ENCODE peak calls at places on chromosomes 2 and 18, in nine cellular contexts. W is tibial nerve, V is astrocyte of the spinal cord, G is epithelial cell of esophagus, K is uterus, L is MM.1S, Y is GM13976, N is left lung, B is RWPE1. S is an unnamed sample.

GRCh38 chr18:77572537-77572936 is 322.9 kb downstream of the GALR1 start:
- DNase-seq in W (no peak), V (no peak), G (no peak), K (no peak), L (no peak), Y (no peak), N (no peak), B (no peak), S (no peak)

GRCh38 chr2:168798076-168798887 is 4.2 kb upstream of the NOSTRIN start:
- DNase-seq in W (no peak), V (no peak), G (no peak), K (no peak), L (no peak), Y (no peak), N (no peak), B (no peak), S (no peak)

GRCh38 chr2:233350708-233351107 is 3.6 kb upstream of the DGKD start:
- DNase-seq in W (no peak), V (peak; percentile 87), G (peak; percentile 95), K (peak; percentile 38), L (no peak), Y (no peak), N (no peak), B (peak; percentile 98), S (peak; percentile 94)

GRCh38 chr2:70630761-70631160 is 77.1 kb upstream of the TGFA start:
- DNase-seq in W (no peak), V (no peak), G (no peak), K (no peak), L (no peak), Y (no peak), N (no peak), B (no peak), S (no peak)

GRCh38 chr18:34661464-34662087 is 48.5 kb upstream of the DTNA start:
- DNase-seq in W (peak; percentile 15), V (peak; percentile 56), G (peak; percentile 55), K (no peak), L (peak; percentile 40), Y (peak; percentile 25), N (no peak), B (peak; percentile 37), S (no peak)

GRCh38 chr18:61546598-61546997 is 213.4 kb downstream of the CDH20 start:
- DNase-seq in W (peak; percentile 18), V (peak; percentile 73), G (peak; percentile 89), K (no peak), L (no peak), Y (no peak), N (no peak), B (peak; percentile 55), S (no peak)

GRCh38 chr2:207768891-207769596 is 662 bp downstream of the FZD5 start:
- DNase-seq in W (peak; percentile 28), V (peak; percentile 41), G (peak; percentile 44), K (peak; percentile 21), L (peak; percentile 28), Y (peak; percentile 58), N (no peak), B (peak; percentile 46), S (no peak)

GRCh38 chr2:101718479-101718878 is 21.0 kb downstream of the MAP4K4 start:
- DNase-seq in W (no peak), V (no peak), G (no peak), K (no peak), L (no peak), Y (no peak), N (no peak), B (no peak), S (no peak)

GRCh38 chr2:158154596-158154995 is 52.9 kb downstream of the UPP2 start:
- DNase-seq in W (no peak), V (no peak), G (no peak), K (no peak), L (no peak), Y (no peak), N (no peak), B (no peak), S (no peak)

GRCh38 chr18:58354051-58354450 is 274.8 kb downstream of the ALPK2 start:
- DNase-seq in W (no peak), V (no peak), G (peak; percentile 77), K (no peak), L (no peak), Y (no peak), N (no peak), B (no peak), S (no peak)

GRCh38 chr2:238487134-238487533 is 60.4 kb downstream of the ASB1 start:
- DNase-seq in W (no peak), V (no peak), G (no peak), K (no peak), L (no peak), Y (no peak), N (no peak), B (no peak), S (no peak)

GRCh38 chr18:23668731-23669130 is 6.0 kb upstream of the ANKRD29 start:
- DNase-seq in W (no peak), V (no peak), G (no peak), K (no peak), L (no peak), Y (no peak), N (no peak), B (peak; percentile 40), S (no peak)

GRCh38 chr2:43292851-43293743 is 66.7 kb upstream of the ZFP36L2 start:
- DNase-seq in W (no peak), V (no peak), G (no peak), K (peak; percentile 13), L (no peak), Y (no peak), N (no peak), B (no peak), S (no peak)

GRCh38 chr2:43142921-43143438 is 83.4 kb downstream of the ZFP36L2 start:
- DNase-seq in W (no peak), V (no peak), G (peak; percentile 26), K (no peak), L (no peak), Y (no peak), N (no peak), B (no peak), S (no peak)

GRCh38 chr2:24359129-24359528 is 1.2 kb downstream of the ITSN2 start:
- DNase-seq in W (no peak), V (no peak), G (peak; percentile 45), K (no peak), L (no peak), Y (no peak), N (no peak), B (no peak), S (no peak)
- TF ChIP-seq CTCF in W (no peak), V (no peak), G (no peak), K (no peak), L (no peak), Y (no peak), N (no peak), B (no peak), S (no peak)

GRCh38 chr18:45386256-45386655 is 229.0 kb upstream of the SLC14A2 start:
- DNase-seq in W (no peak), V (peak; percentile 26), G (peak; percentile 67), K (peak; percentile 29), L (peak; percentile 10), Y (peak; percentile 14), N (no peak), B (no peak), S (no peak)
- TF ChIP-seq CTCF in W (no peak), V (peak; percentile 63), G (peak; percentile 77), K (no peak), L (peak; percentile 67), Y (peak; percentile 48), N (no peak), B (peak; percentile 44), S (peak; percentile 61)

DNA sequence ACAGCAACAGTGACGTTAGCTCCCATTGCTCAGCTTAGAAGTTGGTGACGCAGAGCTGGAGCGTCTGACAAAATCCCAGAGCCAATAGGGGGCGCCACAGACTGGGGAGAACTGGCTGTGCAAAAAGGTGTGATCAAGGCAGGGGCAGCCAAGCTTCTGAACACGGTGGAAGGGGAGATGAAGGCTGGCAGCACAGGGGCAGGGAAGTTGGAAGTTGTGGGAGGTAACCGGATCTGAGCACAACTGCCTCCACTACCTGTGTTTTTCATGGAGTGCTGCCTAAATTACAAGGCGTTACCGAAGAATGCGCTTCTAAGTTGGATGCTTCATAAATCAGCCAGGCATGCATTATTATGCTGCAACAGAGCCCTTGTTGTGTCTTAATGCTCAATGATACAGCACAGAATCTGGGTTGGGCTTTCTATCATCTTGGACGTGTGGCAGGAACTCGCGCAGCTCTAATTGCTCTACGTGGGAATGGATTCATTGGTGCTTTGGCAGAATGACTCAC is 370.0 kb downstream of the SLC4A3 start:
- DNase-seq in W (peak; percentile 41), V (peak; percentile 55), G (peak; percentile 61), K (peak; percentile 37), L (no peak), Y (no peak), N (no peak), B (no peak), S (peak; percentile 35)
- TF ChIP-seq CTCF in W (no peak), V (peak; percentile 70), G (peak; percentile 60), K (peak; percentile 33), L (peak; percentile 5), Y (peak; percentile 19), N (peak; percentile 21), B (no peak), S (peak; percentile 90)

GRCh38 chr2:170928824-170929685 is at the start of gene GORASP2:
- DNase-seq in W (peak; percentile 99), V (peak; percentile 100), G (peak; percentile 100), K (peak; percentile 99), L (peak; percentile 100), Y (peak; percentile 98), N (peak; percentile 100), B (peak; percentile 98), S (peak; percentile 99)
- TF ChIP-seq CTCF in W (peak; percentile 94), V (peak; percentile 86), G (peak; percentile 86), K (peak; percentile 92), L (peak; percentile 93), Y (peak; percentile 99), N (peak; percentile 95), B (peak; percentile 99), S (peak; percentile 94)